ENCODE peak calls at places on chromosomes 4 and X, in nine cellular contexts. G, V, U, I, Q, C, D, B and Y are unnamed samples.

GRCh38 chr4:99625369-99625768 is 32.3 kb downstream of the C4orf54 start:
- DNase-seq in G (no peak), V (no peak), U (no peak), I (no peak), Q (no peak), C (no peak), D (no peak), B (no peak), Y (no peak)

GRCh38 chrX:11064851-11065600 is 46.1 kb upstream of the HCCS start:
- DNase-seq in G (no peak), V (no peak), U (no peak), I (peak), Q (no peak), C (peak), D (no peak), B (peak), Y (no peak)

GRCh38 chr4:113947484-113947883 is 32.0 kb downstream of the ARSJ start:
- DNase-seq in G (no peak), V (no peak), U (no peak), I (no peak), Q (no peak), C (no peak), D (no peak), B (no peak), Y (no peak)

GRCh38 chrX:65528705-65529340 is 5.8 kb downstream of the LAS1L start:
- DNase-seq in G (no peak), V (no peak), U (peak), I (peak), Q (no peak), C (peak), D (peak), B (no peak), Y (peak)

GRCh38 chr4:35252866-35253265 is 991.4 kb downstream of the ARAP2 start:
- DNase-seq in G (no peak), V (peak), U (no peak), I (peak), Q (no peak), C (no peak), D (no peak), B (no peak), Y (no peak)

GRCh38 chr4:155377281-155377680 is 516 bp upstream of the MAP9 start:
- DNase-seq in G (no peak), V (no peak), U (no peak), I (peak), Q (no peak), C (peak), D (no peak), B (no peak), Y (no peak)

GRCh38 chr4:78951862-78952472 is 12.7 kb upstream of the PAQR3 start:
- DNase-seq in G (no peak), V (peak), U (peak), I (peak), Q (no peak), C (peak), D (no peak), B (no peak), Y (no peak)

GRCh38 chr4:85607624-85608023 is 132.7 kb downstream of the ARHGAP24 start:
- DNase-seq in G (no peak), V (no peak), U (no peak), I (no peak), Q (no peak), C (no peak), D (no peak), B (no peak), Y (no peak)

GRCh38 chr4:577499-578450 is 1.7 kb upstream of the TMEM271 start:
- DNase-seq in G (no peak), V (no peak), U (no peak), I (peak), Q (no peak), C (peak), D (peak), B (no peak), Y (no peak)

GRCh38 chr4:109978704-109979103 is 66.0 kb downstream of the EGF start:
- DNase-seq in G (no peak), V (no peak), U (no peak), I (no peak), Q (no peak), C (no peak), D (no peak), B (no peak), Y (no peak)

GRCh38 chr4:122810669-122811068 is 16.0 kb upstream of the FGF2 start:
- DNase-seq in G (no peak), V (no peak), U (no peak), I (no peak), Q (no peak), C (no peak), D (no peak), B (no peak), Y (no peak)

GRCh38 chr4:40178672-40179071 is 18.2 kb upstream of the RHOH start:
- DNase-seq in G (no peak), V (no peak), U (no peak), I (peak), Q (no peak), C (no peak), D (no peak), B (no peak), Y (no peak)

GRCh38 chrX:23667239-23668177 is at the start of gene PRDX4:
- DNase-seq in G (peak), V (peak), U (peak), I (peak), Q (peak), C (peak), D (peak), B (peak), Y (peak)
- TF ChIP-seq CTCF in G (no peak), V (no peak), U (no peak), I (no peak), Q (no peak), C (no peak), D (no peak), B (no peak), Y (no peak)

GRCh38 chrX:20143539-20143938 is 1.9 kb upstream of the EIF1AX start:
- DNase-seq in G (no peak), V (no peak), U (no peak), I (no peak), Q (no peak), C (no peak), D (no peak), B (no peak), Y (no peak)
- TF ChIP-seq CTCF in G (no peak), V (peak), U (no peak), I (no peak), Q (no peak), C (no peak), D (no peak), B (no peak), Y (no peak)

GRCh38 chrX:100410901-100411801 is 1.1 kb upstream of the PCDH19 start:
- DNase-seq in G (peak), V (no peak), U (no peak), I (no peak), Q (no peak), C (no peak), D (peak), B (no peak), Y (no peak)

GRCh38 chrX:100410083-100410590 is at the start of gene PCDH19:
- DNase-seq in G (no peak), V (no peak), U (peak), I (peak), Q (peak), C (peak), D (peak), B (no peak), Y (peak)

GRCh38 chrX:100409316-100410082 is 574 bp downstream of the PCDH19 start:
- DNase-seq in G (no peak), V (no peak), U (no peak), I (no peak), Q (no peak), C (peak), D (peak), B (no peak), Y (no peak)

GRCh38 chrX:100411802-100412333 is 1.8 kb upstream of the PCDH19 start:
- DNase-seq in G (no peak), V (no peak), U (no peak), I (no peak), Q (no peak), C (no peak), D (no peak), B (no peak), Y (no peak)

DNA sequence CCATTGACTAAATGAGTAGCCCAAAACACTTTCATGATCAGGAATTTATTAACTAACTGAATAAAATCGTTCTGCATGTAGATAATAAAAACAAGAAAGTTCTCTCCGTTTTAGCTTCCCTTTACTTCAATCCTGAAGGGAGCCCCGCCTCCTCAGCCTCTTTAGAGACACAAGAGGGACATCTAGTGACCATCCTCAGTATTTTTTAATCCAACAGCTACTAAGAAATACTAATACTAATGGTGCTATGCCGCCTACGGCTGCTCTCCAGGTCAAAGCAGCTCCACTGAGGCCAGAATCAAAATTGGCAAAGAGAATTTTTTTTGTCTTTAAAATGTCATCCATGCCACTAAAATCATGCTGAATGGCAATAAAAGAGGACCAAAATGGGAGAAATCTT is 3.2 kb upstream of the PCDH19 start:
- DNase-seq in G (no peak), V (no peak), U (peak), I (peak), Q (no peak), C (peak), D (no peak), B (no peak), Y (peak)
- TF ChIP-seq CTCF in G (peak), V (peak), U (peak), I (peak), Q (no peak), C (peak), D (no peak), B (peak), Y (peak)

GRCh38 chr4:152581536-152582160 is 45.8 kb upstream of the FBXW7 start:
- DNase-seq in G (no peak), V (no peak), U (no peak), I (no peak), Q (peak), C (peak), D (no peak), B (no peak), Y (no peak)
- TF ChIP-seq CTCF in G (no peak), V (peak), U (no peak), I (no peak), Q (no peak), C (peak), D (no peak), B (peak), Y (peak)